ENCODE peak calls at places on chromosomes 3 and 15, in six cellular contexts. S, R, Z, D, I and W are unnamed samples. For H3K36me3, the result is how much of the 10 kb centered on the place peaks cover.

GRCh38 chr15:47496343-47497185 is 220.7 kb upstream of the SEMA6D start:
- DNase-seq in R (no peak), Z (no peak), S (no peak), I (no peak), D (no peak), W (no peak)

GRCh38 chr15:99140590-99140989 is 35.7 kb downstream of the SYNM start:
- DNase-seq in D (no peak), I (no peak), S (no peak), R (no peak), Z (no peak), W (no peak)

GRCh38 chr3:146513386-146514051 is 30.9 kb downstream of the PLSCR1 start:
- DNase-seq in R (no peak), D (peak), Z (no peak), S (no peak), I (no peak), W (no peak)

GRCh38 chr15:67820147-67820991 is 4.9 kb upstream of the SKOR1 start:
- DNase-seq in I (no peak), D (no peak), Z (no peak), R (no peak), S (no peak), W (no peak)

GRCh38 chr3:88141458-88142083 is 8.2 kb upstream of the C3orf38 start:
- DNase-seq in Z (no peak), I (no peak), S (no peak), R (no peak), D (peak), W (no peak)

GRCh38 chr3:195876297-195877031 is 31.9 kb downstream of the TNK2 start:
- DNase-seq in S (peak), R (no peak), I (no peak), Z (peak), D (no peak), W (no peak)

GRCh38 chr15:45454825-45455224 is 67.7 kb downstream of the SLC30A4 start:
- DNase-seq in R (peak), Z (peak), D (peak), S (peak), I (peak), W (peak)

GRCh38 chr15:85690546-85691226 is 104.0 kb downstream of the KLHL25 start:
- DNase-seq in R (no peak), D (no peak), I (no peak), Z (no peak), S (no peak), W (no peak)

GRCh38 chr3:159416854-159417253 is 571.8 kb upstream of the IL12A start:
- DNase-seq in R (no peak), D (peak), S (no peak), Z (no peak), I (no peak), W (no peak)

GRCh38 chr3:56987238-56987932 is 73.1 kb upstream of the SPATA12 start:
- DNase-seq in S (no peak), R (no peak), Z (no peak), D (no peak), I (no peak), W (no peak)
- TF ChIP-seq CTCF in S (no peak), R (no peak), Z (no peak), D (peak), I (no peak), W (no peak)

GRCh38 chr3:170327040-170327808 is 30.3 kb upstream of the SKIL start:
- DNase-seq in R (no peak), I (no peak), Z (no peak), S (no peak), D (no peak), W (no peak)

GRCh38 chr3:170324962-170325361 is 32.6 kb upstream of the SKIL start:
- DNase-seq in D (no peak), Z (no peak), S (no peak), R (no peak), I (no peak), W (no peak)

GRCh38 chr3:170331143-170331542 is 26.4 kb upstream of the SKIL start:
- DNase-seq in D (no peak), I (no peak), S (no peak), Z (no peak), R (no peak), W (no peak)

DNA sequence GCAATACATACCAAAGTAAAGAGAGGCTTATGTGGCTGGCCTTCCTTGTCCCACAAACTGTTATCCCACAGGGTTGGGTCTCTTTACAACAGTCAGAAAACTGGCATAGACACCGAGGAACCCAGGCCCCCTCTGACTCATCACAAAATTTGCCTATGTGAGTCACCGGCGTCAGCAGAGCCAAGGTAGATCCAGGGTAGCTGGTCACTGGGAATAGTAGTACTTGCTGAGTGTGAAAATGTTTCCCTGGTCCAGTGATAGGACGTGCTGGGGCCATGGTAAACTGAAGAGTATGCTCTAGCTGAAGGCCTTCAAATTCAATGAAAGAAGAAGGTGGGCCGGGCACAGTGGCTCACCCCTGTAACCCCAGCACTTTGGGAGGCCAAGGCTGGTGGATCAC is 27.1 kb upstream of the SKIL start:
- DNase-seq in Z (no peak), I (no peak), R (no peak), S (peak), D (peak), W (no peak)
- TF ChIP-seq POLR2A in Z (no peak), I (no peak), R (no peak), S (no peak), D (no peak), W (no peak)

DNA sequence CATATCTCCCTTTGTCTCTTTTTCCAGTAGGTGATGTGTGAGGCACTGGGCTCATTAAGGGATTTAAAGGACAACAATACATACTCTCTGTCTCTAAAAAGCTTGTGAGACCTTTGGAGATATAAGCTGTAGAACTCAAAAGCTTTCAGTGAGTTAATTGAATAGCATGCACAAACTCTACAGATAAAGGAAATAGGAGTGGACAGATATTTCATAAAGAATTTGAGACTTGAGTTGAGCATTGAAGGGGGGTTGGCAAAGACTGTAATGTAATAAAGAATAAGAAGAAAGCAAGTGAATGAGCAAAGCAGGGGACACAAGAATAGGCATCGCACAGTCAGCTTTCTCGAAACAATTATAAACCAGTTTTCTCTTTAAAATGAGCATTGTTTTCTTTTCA is 583.4 kb upstream of the DPPA4 start:
- DNase-seq in S (no peak), R (no peak), D (no peak), Z (no peak), I (no peak), W (no peak)
- H3K36me3 ChIP-seq in S (under half), R (under half), D (under half), Z (under half), I (under half), W (under half)

GRCh38 chr3:133380481-133381225 is 19.2 kb upstream of the BFSP2 start:
- DNase-seq in S (no peak), R (no peak), Z (no peak), D (no peak), I (no peak), W (no peak)

GRCh38 chr3:133379926-133380325 is 19.9 kb upstream of the BFSP2 start:
- DNase-seq in I (no peak), Z (no peak), R (no peak), S (no peak), D (no peak), W (no peak)

GRCh38 chr3:133376805-133377204 is 23.1 kb upstream of the BFSP2 start:
- DNase-seq in S (no peak), R (no peak), I (no peak), D (no peak), Z (no peak), W (no peak)

GRCh38 chr3:133374706-133375105 is 25.1 kb upstream of the BFSP2 start:
- DNase-seq in D (no peak), Z (no peak), R (no peak), S (no peak), I (no peak), W (no peak)

DNA sequence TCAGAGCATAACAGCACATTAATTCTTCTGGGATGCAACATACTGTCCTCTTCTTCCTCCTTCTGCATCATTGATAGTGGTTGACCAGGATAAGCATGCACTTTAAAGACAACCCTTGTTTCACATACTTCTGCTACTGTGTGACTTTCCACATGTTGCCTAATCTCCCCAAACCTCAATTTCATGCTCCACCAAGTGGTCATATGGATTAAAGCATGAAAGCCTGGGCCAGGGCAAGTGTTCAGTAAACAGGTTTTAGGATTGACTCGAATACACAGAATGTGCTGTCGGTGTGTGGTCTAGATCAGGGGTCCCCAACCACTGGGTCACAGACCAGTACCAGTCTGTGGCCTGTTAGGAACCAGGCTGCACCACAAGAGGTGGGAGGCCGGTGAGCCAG is 22.5 kb upstream of the BFSP2 start:
- DNase-seq in D (peak), Z (no peak), S (no peak), I (no peak), R (no peak), W (no peak)
- TF ChIP-seq CTCF in D (peak), Z (no peak), S (peak), I (peak), R (no peak), W (peak)

GRCh38 chr3:52056968-52057805 is 816 bp upstream of the DUSP7 start:
- DNase-seq in R (peak), D (peak), Z (peak), S (peak), I (peak), W (peak)
- TF ChIP-seq POLR2A in R (no peak), D (peak), Z (peak), S (no peak), I (peak), W (no peak)

GRCh38 chr3:46950177-46950576 is 26.4 kb downstream of the CCDC12 start:
- DNase-seq in D (no peak), I (no peak), S (no peak), R (no peak), Z (no peak), W (no peak)
- H3K36me3 ChIP-seq in D (under half), I (under half), S (under half), R (under half), Z (under half), W (under half)

GRCh38 chr15:49521802-49522201 is 98.8 kb downstream of the FGF7 start:
- DNase-seq in I (no peak), R (no peak), Z (no peak), D (peak), S (peak), W (no peak)
- TF ChIP-seq CTCF in I (no peak), R (no peak), Z (no peak), D (peak), S (no peak), W (no peak)

DNA sequence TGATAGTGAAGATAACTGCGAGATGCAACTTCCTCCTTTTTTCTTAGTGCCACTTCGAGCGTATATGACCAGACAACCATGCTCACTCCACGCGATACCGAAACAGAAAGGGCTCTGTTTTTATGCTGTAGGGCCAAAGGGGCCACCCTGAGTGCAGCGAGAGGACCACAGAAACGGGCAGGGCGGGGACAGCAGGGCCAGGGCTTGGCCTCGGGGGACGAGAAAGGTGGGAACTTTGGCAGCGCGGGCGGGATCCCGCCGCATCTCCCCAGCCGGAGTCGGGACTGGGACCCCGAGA is 480 bp downstream of the VPS13C start:
- DNase-seq in Z (peak), D (peak), R (peak), S (no peak), I (peak), W (peak)
- TF ChIP-seq POLR2A in Z (no peak), D (no peak), R (no peak), S (no peak), I (no peak), W (no peak)